ENCODE peak calls at places on chromosomes 1 and 21, in eight cellular contexts. I, M, H, Z, A, P, L and R are unnamed samples.

GRCh38 chr1:166489670-166490436 is 323.1 kb upstream of the FAM78B start:
- DNase-seq in I (no peak), M (peak), H (peak), Z (no peak), A (no peak), P (no peak), L (no peak), R (no peak)

GRCh38 chr1:248923932-248924331 is 17.9 kb downstream of the PGBD2 start:
- DNase-seq in I (no peak), M (no peak), H (no peak), Z (no peak), A (no peak), P (no peak), L (no peak), R (no peak)

GRCh38 chr1:239107676-239108075 is 278.7 kb upstream of the CHRM3 start:
- DNase-seq in I (no peak), M (no peak), H (no peak), Z (no peak), A (no peak), P (no peak), L (no peak), R (no peak)

GRCh38 chr1:91011726-91012125 is 10.1 kb downstream of the ZNF644 start:
- DNase-seq in I (no peak), M (no peak), H (no peak), Z (no peak), A (no peak), P (peak), L (no peak), R (no peak)

GRCh38 chr1:114126696-114127095 is 27.0 kb downstream of the SYT6 start:
- DNase-seq in I (no peak), M (no peak), H (peak), Z (no peak), A (no peak), P (no peak), L (no peak), R (no peak)

GRCh38 chr1:40668769-40669525 is 3.5 kb upstream of the RIMS3 start:
- DNase-seq in I (peak), M (peak), H (peak), Z (peak), A (peak), P (peak), L (peak), R (no peak)

GRCh38 chr1:167627865-167628641 is 2.0 kb upstream of the RCSD1 start:
- DNase-seq in I (no peak), M (peak), H (peak), Z (no peak), A (no peak), P (no peak), L (no peak), R (no peak)

GRCh38 chr1:16250547-16251251 is 13.7 kb upstream of the CPLANE2 start:
- DNase-seq in I (no peak), M (no peak), H (no peak), Z (no peak), A (no peak), P (no peak), L (no peak), R (no peak)

GRCh38 chr1:183651621-183652020 is 1.5 kb downstream of the APOBEC4 start:
- DNase-seq in I (no peak), M (no peak), H (no peak), Z (no peak), A (no peak), P (no peak), L (no peak), R (no peak)

GRCh38 chr1:2384130-2384860 is 7.1 kb downstream of the MORN1 start:
- DNase-seq in I (no peak), M (no peak), H (no peak), Z (no peak), A (no peak), P (no peak), L (peak), R (no peak)

GRCh38 chr1:7567376-7567775 is 203.7 kb upstream of the VAMP3 start:
- DNase-seq in I (no peak), M (no peak), H (no peak), Z (no peak), A (no peak), P (no peak), L (peak), R (no peak)

GRCh38 chr21:25735895-25736597 is 1.3 kb downstream of the GABPA start:
- DNase-seq in I (no peak), M (no peak), H (no peak), Z (no peak), A (no peak), P (peak), L (no peak), R (no peak)

GRCh38 chr1:147717706-147718097 is 42.7 kb downstream of the GJA5 start:
- DNase-seq in I (no peak), M (no peak), H (no peak), Z (no peak), A (no peak), P (no peak), L (no peak), R (no peak)

GRCh38 chr1:229835226-229835625 is 209.2 kb downstream of the URB2 start:
- DNase-seq in I (no peak), M (no peak), H (no peak), Z (peak), A (no peak), P (no peak), L (no peak), R (no peak)

GRCh38 chr1:111620412-111620971 is 903 bp downstream of the RAP1A start:
- DNase-seq in I (no peak), M (no peak), H (no peak), Z (peak), A (no peak), P (peak), L (peak), R (no peak)

GRCh38 chr21:32708069-32708468 is 19.7 kb downstream of the SYNJ1 start:
- DNase-seq in I (no peak), M (no peak), H (no peak), Z (no peak), A (no peak), P (no peak), L (no peak), R (no peak)

GRCh38 chr1:43307458-43308158 is 6.8 kb downstream of the TIE1 start:
- DNase-seq in I (no peak), M (no peak), H (no peak), Z (no peak), A (no peak), P (no peak), L (no peak), R (no peak)

GRCh38 chr1:5754079-5754431 is 238.2 kb downstream of the NPHP4 start:
- DNase-seq in I (no peak), M (no peak), H (no peak), Z (no peak), A (no peak), P (no peak), L (no peak), R (no peak)

GRCh38 chr1:198483645-198484044 is 56.8 kb downstream of the ATP6V1G3 start:
- DNase-seq in I (no peak), M (no peak), H (no peak), Z (no peak), A (no peak), P (no peak), L (no peak), R (no peak)

GRCh38 chr1:193104496-193104905 is 713 bp downstream of the GLRX2 start:
- DNase-seq in I (no peak), M (peak), H (peak), Z (peak), A (peak), P (peak), L (peak), R (no peak)

GRCh38 chr1:150748859-150749719 is 16.5 kb downstream of the CTSS start:
- DNase-seq in I (no peak), M (no peak), H (no peak), Z (no peak), A (no peak), P (no peak), L (no peak), R (no peak)

GRCh38 chr1:232872738-232873137 is 67.5 kb downstream of the MAP10 start:
- DNase-seq in I (no peak), M (peak), H (no peak), Z (no peak), A (no peak), P (no peak), L (no peak), R (no peak)

GRCh38 chr1:216929870-216930582 is 206.8 kb upstream of the ESRRG start:
- DNase-seq in I (no peak), M (no peak), H (no peak), Z (no peak), A (no peak), P (peak), L (no peak), R (peak)

GRCh38 chr1:66450043-66450514 is 83.9 kb upstream of the SGIP1 start:
- DNase-seq in I (no peak), M (peak), H (no peak), Z (no peak), A (no peak), P (no peak), L (no peak), R (no peak)

GRCh38 chr1:198977909-198978308 is 339.1 kb downstream of the PTPRC start:
- DNase-seq in I (no peak), M (no peak), H (no peak), Z (no peak), A (no peak), P (no peak), L (no peak), R (no peak)

GRCh38 chr1:236334893-236335545 is 53.3 kb upstream of the ERO1B start:
- DNase-seq in I (no peak), M (no peak), H (no peak), Z (no peak), A (no peak), P (no peak), L (no peak), R (no peak)

GRCh38 chr1:206579747-206580437 is 32.4 kb downstream of the EIF2D start:
- DNase-seq in I (no peak), M (no peak), H (peak), Z (no peak), A (no peak), P (no peak), L (no peak), R (no peak)

GRCh38 chr1:182408435-182409070 is 8.1 kb upstream of the TEDDM1 start:
- DNase-seq in I (no peak), M (no peak), H (no peak), Z (no peak), A (no peak), P (no peak), L (no peak), R (no peak)

GRCh38 chr1:166616206-166616605 is 223.1 kb upstream of the POGK start:
- DNase-seq in I (no peak), M (no peak), H (no peak), Z (no peak), A (no peak), P (no peak), L (no peak), R (no peak)

GRCh38 chr21:34933609-34934345 is 115.3 kb downstream of the RUNX1 start:
- DNase-seq in I (no peak), M (no peak), H (no peak), Z (no peak), A (no peak), P (no peak), L (no peak), R (no peak)

GRCh38 chr1:224411766-224412165 is 22.8 kb downstream of the WDR26 start:
- DNase-seq in I (no peak), M (no peak), H (no peak), Z (no peak), A (no peak), P (peak), L (no peak), R (no peak)

GRCh38 chr1:182389619-182390047 is 2.0 kb downstream of the GLUL start:
- DNase-seq in I (no peak), M (no peak), H (no peak), Z (peak), A (no peak), P (no peak), L (no peak), R (no peak)

GRCh38 chr21:26811031-26811430 is 34.2 kb downstream of the ADAMTS1 start:
- DNase-seq in I (no peak), M (no peak), H (no peak), Z (no peak), A (no peak), P (peak), L (no peak), R (peak)

GRCh38 chr1:83990734-83991133 is 8.2 kb downstream of the TTLL7 start:
- DNase-seq in I (no peak), M (no peak), H (no peak), Z (no peak), A (no peak), P (no peak), L (no peak), R (no peak)

GRCh38 chr1:98733782-98734112 is 72.2 kb downstream of the SNX7 start:
- DNase-seq in I (no peak), M (no peak), H (no peak), Z (no peak), A (no peak), P (no peak), L (no peak), R (no peak)